ENCODE peak calls at places on chromosome 15, in nine cellular contexts. N is lower leg skin, T is AG10803, Q is heart right ventricle, J is ovary, E is psoas muscle, A is IMR-90, C is GM06990, O is cardiac fibroblast. F is an unnamed sample.

GRCh38 chr15:36331531-36332275 is 247.7 kb upstream of the CDIN1 start:
- DNase-seq in O (peak), E (no peak), Q (no peak), N (no peak), J (no peak), A (no peak), T (peak), C (no peak), F (no peak)

GRCh38 chr15:95284933-95285401 is 1045.5 kb upstream of the NR2F2 start:
- DNase-seq in A (peak), E (no peak), N (no peak), J (no peak), C (peak), T (peak), O (peak), Q (no peak), F (no peak)

GRCh38 chr15:62903437-62903836 is 139.1 kb upstream of the TPM1 start:
- DNase-seq in C (no peak), E (no peak), T (no peak), N (no peak), O (no peak), Q (no peak), A (no peak), J (no peak), F (no peak)

GRCh38 chr15:99029358-99029871 is 21.8 kb upstream of the PGPEP1L start:
- DNase-seq in Q (no peak), C (no peak), N (no peak), A (no peak), E (peak), J (no peak), O (no peak), T (no peak), F (peak)

GRCh38 chr15:48954538-48954937 is 9.2 kb downstream of the SHC4 start:
- DNase-seq in J (no peak), O (peak), E (no peak), Q (no peak), N (no peak), A (peak), T (peak), C (no peak), F (peak)

GRCh38 chr15:45962733-45963132 is 327.9 kb downstream of the SQOR start:
- DNase-seq in O (no peak), J (no peak), C (no peak), Q (no peak), E (no peak), T (no peak), N (no peak), A (no peak), F (no peak)

GRCh38 chr15:79115461-79115860 is 24.9 kb upstream of the RASGRF1 start:
- DNase-seq in Q (no peak), E (no peak), O (no peak), N (no peak), A (no peak), T (no peak), J (no peak), C (no peak), F (no peak)

GRCh38 chr15:72509484-72509883 is 35.4 kb downstream of the ARIH1 start:
- DNase-seq in O (no peak), N (no peak), Q (no peak), T (no peak), E (no peak), A (no peak), C (no peak), J (no peak), F (no peak)

GRCh38 chr15:82646250-82647044 is 716 bp downstream of the CPEB1 start:
- DNase-seq in O (no peak), C (peak), N (no peak), E (peak), A (no peak), J (peak), Q (no peak), T (no peak), F (no peak)

GRCh38 chr15:101031203-101031602 is 112.0 kb downstream of the LRRK1 start:
- DNase-seq in N (peak), E (no peak), T (no peak), C (no peak), J (no peak), A (peak), O (peak), Q (peak), F (no peak)

GRCh38 chr15:98347001-98347400 is 301.3 kb upstream of the IGF1R start:
- DNase-seq in J (no peak), Q (no peak), T (peak), E (peak), O (no peak), A (no peak), C (no peak), N (no peak), F (no peak)

GRCh38 chr15:76514292-76514691 is 177.7 kb downstream of the ISL2 start:
- DNase-seq in O (no peak), J (no peak), Q (no peak), T (no peak), E (no peak), N (no peak), A (no peak), C (no peak), F (no peak)

GRCh38 chr15:40578892-40579291 is 9.8 kb downstream of the RPUSD2 start:
- DNase-seq in O (no peak), Q (no peak), N (no peak), E (no peak), J (no peak), T (no peak), C (no peak), A (no peak), F (no peak)

GRCh38 chr15:72222433-72222832 is 8.6 kb downstream of the PKM start:
- DNase-seq in N (peak), A (no peak), Q (peak), O (peak), C (no peak), T (peak), E (peak), J (no peak), F (peak)

GRCh38 chr15:70761046-70761445 is 2.3 kb downstream of the UACA start:
- DNase-seq in A (no peak), O (no peak), C (no peak), Q (no peak), T (no peak), J (no peak), N (no peak), E (no peak), F (no peak)

GRCh38 chr15:70757627-70758026 is 5.7 kb downstream of the UACA start:
- DNase-seq in C (no peak), T (no peak), O (no peak), Q (no peak), J (no peak), N (no peak), E (no peak), A (no peak), F (no peak)

GRCh38 chr15:70761931-70762468 is 1.4 kb downstream of the UACA start:
- DNase-seq in N (no peak), Q (no peak), T (no peak), O (peak), C (no peak), E (no peak), J (no peak), A (no peak), F (no peak)

GRCh38 chr15:70762469-70763119 is 764 bp downstream of the UACA start:
- DNase-seq in A (peak), E (peak), Q (peak), O (peak), T (peak), J (peak), N (peak), C (peak), F (no peak)

DNA sequence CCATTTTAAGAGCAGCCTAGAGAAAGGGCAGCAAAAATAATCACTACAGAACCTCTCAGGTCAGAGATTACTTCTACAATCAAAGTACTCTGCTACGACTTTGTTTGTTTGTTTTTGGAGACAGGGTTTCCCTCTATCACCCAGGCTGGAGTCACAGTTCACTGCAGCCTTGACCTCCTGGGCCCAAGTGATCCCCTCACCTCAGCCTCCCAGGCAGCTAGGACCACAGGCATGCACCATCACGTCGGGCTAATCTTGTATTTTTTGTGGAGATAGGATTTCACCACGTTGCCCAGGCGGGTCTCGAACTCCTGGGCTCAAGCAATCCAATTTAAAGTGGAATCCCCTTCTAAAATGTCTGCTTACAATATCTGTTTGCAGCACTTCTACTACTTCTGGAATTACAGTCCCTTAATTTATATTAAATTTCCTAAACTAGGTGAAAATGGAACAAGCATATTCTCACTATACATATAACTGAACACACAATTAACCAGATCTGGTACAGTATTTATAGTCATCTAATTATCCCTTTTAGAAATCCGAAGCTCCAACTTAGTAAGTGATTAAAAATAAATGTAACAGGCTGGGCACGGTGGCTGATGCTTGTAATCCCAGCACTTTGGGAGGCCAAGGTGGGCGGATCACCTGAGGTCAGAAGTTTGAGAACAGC is 4.4 kb downstream of the UACA start:
- DNase-seq in T (no peak), E (no peak), Q (no peak), A (no peak), C (no peak), J (no peak), O (no peak), N (no peak), F (no peak)
- H3K4me3 ChIP-seq in T (no peak), E (peak), Q (no peak), A (peak), C (no peak), J (no peak), O (no peak), N (no peak), F (peak)

GRCh38 chr15:70210538-70210937 is 112.8 kb upstream of the TLE3 start:
- DNase-seq in C (no peak), O (no peak), T (no peak), E (no peak), Q (no peak), N (peak), A (no peak), J (no peak), F (no peak)
- TF ChIP-seq CTCF in C (peak), O (peak), T (no peak), E (no peak), Q (no peak), N (no peak), A (no peak), J (no peak), F (no peak)

GRCh38 chr15:71080166-71080565 is 35.1 kb upstream of the THSD4 start:
- DNase-seq in E (no peak), Q (no peak), O (no peak), T (no peak), A (no peak), J (no peak), N (no peak), C (no peak), F (no peak)
- H3K4me3 ChIP-seq in E (no peak), Q (no peak), O (no peak), T (no peak), A (no peak), J (no peak), N (no peak), C (no peak), F (no peak)

GRCh38 chr15:89419370-89419984 is 76.9 kb downstream of the RHCG start:
- DNase-seq in Q (peak), J (peak), T (no peak), E (no peak), A (peak), N (no peak), O (peak), C (no peak), F (no peak)

GRCh38 chr15:89416339-89417183 is 79.8 kb downstream of the RHCG start:
- DNase-seq in O (peak), N (no peak), E (peak), Q (peak), A (peak), J (peak), T (peak), C (peak), F (no peak)

GRCh38 chr15:89417206-89417725 is 79.1 kb downstream of the RHCG start:
- DNase-seq in O (no peak), C (no peak), T (no peak), Q (no peak), E (no peak), A (no peak), J (no peak), N (no peak), F (no peak)

GRCh38 chr15:89423981-89424380 is 72.4 kb downstream of the RHCG start:
- DNase-seq in Q (no peak), O (no peak), C (no peak), N (no peak), A (no peak), J (no peak), E (no peak), T (no peak), F (no peak)

DNA sequence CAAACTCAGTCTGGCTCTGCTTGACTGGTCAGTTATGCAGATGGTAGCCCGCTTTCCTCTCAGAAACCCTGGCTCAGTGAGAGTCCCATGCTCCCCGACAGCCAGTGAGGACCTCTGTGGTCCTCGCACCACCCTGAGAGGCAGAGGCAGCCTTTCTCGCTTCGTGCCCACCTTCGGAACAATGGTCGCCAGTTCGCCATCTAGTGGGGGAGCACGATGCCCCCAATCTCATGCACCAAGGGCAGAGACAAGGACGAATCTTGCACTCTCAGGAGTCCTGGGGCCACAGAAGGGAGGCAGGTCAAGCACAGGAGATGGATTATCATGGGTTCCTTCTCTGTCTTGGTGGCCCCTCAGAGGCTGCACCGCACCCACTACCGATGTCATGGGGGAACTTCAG is 75.2 kb downstream of the RHCG start:
- DNase-seq in O (no peak), T (no peak), J (no peak), Q (no peak), E (no peak), N (no peak), C (no peak), A (no peak), F (no peak)
- TF ChIP-seq CTCF in O (no peak), T (no peak), J (no peak), Q (no peak), E (no peak), N (no peak), C (peak), A (no peak), F (no peak)

GRCh38 chr15:41934843-41935242 is 37.5 kb downstream of the EHD4 start:
- DNase-seq in Q (peak), J (no peak), C (no peak), A (no peak), E (no peak), N (no peak), T (no peak), O (no peak), F (no peak)
- H3K4me3 ChIP-seq in Q (no peak), J (no peak), C (no peak), A (no peak), E (no peak), N (no peak), T (no peak), O (no peak), F (no peak)

F was measured in ascending aorta.